ENCODE peak calls at places on chromosomes 11 and 22, in ten cellular contexts. G, L, F, Y, O, N, Q, M, S and E are unnamed samples.

GRCh38 chr11:105111145-105111944 is 28.2 kb downstream of the CARD18 start:
- DNase-seq in G (no peak), L (no peak), F (no peak), Y (no peak), O (no peak), N (no peak), Q (no peak), M (no peak), S (no peak), E (no peak)

GRCh38 chr11:15901046-15901445 is 455.3 kb downstream of the SOX6 start:
- DNase-seq in G (no peak), L (no peak), F (no peak), Y (no peak), O (no peak), N (no peak), Q (no peak), M (no peak), S (no peak), E (no peak)

GRCh38 chr22:38696606-38697005 is 4.1 kb downstream of the JOSD1 start:
- DNase-seq in G (peak), L (peak), F (no peak), Y (peak), O (no peak), N (peak), Q (no peak), M (peak), S (peak), E (no peak)

GRCh38 chr11:86386791-86387190 is 12.1 kb downstream of the CCDC81 start:
- DNase-seq in G (no peak), L (no peak), F (no peak), Y (no peak), O (no peak), N (no peak), Q (no peak), M (no peak), S (no peak), E (no peak)

GRCh38 chr11:77081381-77081851 is 14.6 kb downstream of the CAPN5 start:
- DNase-seq in G (no peak), L (no peak), F (no peak), Y (no peak), O (no peak), N (no peak), Q (no peak), M (no peak), S (no peak), E (no peak)

GRCh38 chr11:119518746-119519382 is 95.9 kb upstream of the THY1 start:
- DNase-seq in G (peak), L (peak), F (no peak), Y (no peak), O (no peak), N (peak), Q (no peak), M (no peak), S (peak), E (no peak)

GRCh38 chr22:47786650-47787290 is 1024.3 kb downstream of the TBC1D22A start:
- DNase-seq in G (no peak), L (no peak), F (peak), Y (no peak), O (no peak), N (no peak), Q (no peak), M (peak), S (no peak), E (no peak)

GRCh38 chr11:94525933-94526332 is 13.7 kb downstream of the C11orf97 start:
- DNase-seq in G (peak), L (peak), F (no peak), Y (no peak), O (no peak), N (peak), Q (no peak), M (peak), S (peak), E (no peak)

GRCh38 chr11:44950036-44950624 is 553 bp downstream of the TP53I11 start:
- DNase-seq in G (peak), L (peak), F (peak), Y (peak), O (no peak), N (peak), Q (no peak), M (peak), S (no peak), E (no peak)

GRCh38 chr11:61541568-61541967 is 33.0 kb downstream of the LRRC10B start:
- DNase-seq in G (peak), L (peak), F (no peak), Y (no peak), O (no peak), N (peak), Q (no peak), M (no peak), S (no peak), E (peak)

GRCh38 chr11:62491571-62492329 is 54.9 kb downstream of the AHNAK start:
- DNase-seq in G (no peak), L (no peak), F (no peak), Y (no peak), O (no peak), N (no peak), Q (no peak), M (no peak), S (no peak), E (no peak)

GRCh38 chr11:27740362-27741024 is 40.2 kb upstream of the BDNF start:
- DNase-seq in G (peak), L (no peak), F (no peak), Y (no peak), O (no peak), N (peak), Q (no peak), M (no peak), S (no peak), E (no peak)

GRCh38 chr11:17498058-17498457 is 21.4 kb upstream of the ABCC8 start:
- DNase-seq in G (no peak), L (no peak), F (no peak), Y (no peak), O (peak), N (no peak), Q (no peak), M (no peak), S (no peak), E (no peak)

GRCh38 chr11:4607111-4607510 is 920 bp downstream of the TRIM68 start:
- DNase-seq in G (peak), L (peak), F (no peak), Y (no peak), O (no peak), N (peak), Q (no peak), M (no peak), S (no peak), E (no peak)

GRCh38 chr11:72758304-72758689 is 6.1 kb upstream of the ARAP1 start:
- DNase-seq in G (peak), L (no peak), F (no peak), Y (no peak), O (no peak), N (peak), Q (no peak), M (no peak), S (peak), E (no peak)

GRCh38 chr11:90737328-90738050 is 514.6 kb upstream of the CHORDC1 start:
- DNase-seq in G (no peak), L (no peak), F (no peak), Y (no peak), O (no peak), N (no peak), Q (no peak), M (no peak), S (no peak), E (no peak)

GRCh38 chr11:119810478-119811232 is 81.7 kb upstream of the NECTIN1 start:
- DNase-seq in G (peak), L (no peak), F (no peak), Y (no peak), O (no peak), N (no peak), Q (no peak), M (no peak), S (peak), E (no peak)

GRCh38 chr11:62054484-62055121 is 69.2 kb upstream of the INCENP start:
- DNase-seq in G (peak), L (peak), F (no peak), Y (peak), O (peak), N (peak), Q (no peak), M (no peak), S (peak), E (no peak)

GRCh38 chr11:86418929-86419328 is 44.2 kb downstream of the CCDC81 start:
- DNase-seq in G (peak), L (peak), F (no peak), Y (no peak), O (no peak), N (peak), Q (no peak), M (no peak), S (peak), E (no peak)

GRCh38 chr11:1122356-1123002 is 35.3 kb upstream of the MUC5AC start:
- DNase-seq in G (no peak), L (no peak), F (no peak), Y (peak), O (no peak), N (no peak), Q (no peak), M (peak), S (no peak), E (no peak)

GRCh38 chr11:57940044-57940781 is 83.5 kb upstream of the OR9Q1 start:
- DNase-seq in G (peak), L (no peak), F (no peak), Y (no peak), O (no peak), N (no peak), Q (no peak), M (no peak), S (no peak), E (no peak)

GRCh38 chr11:43124272-43124920 is 187.4 kb upstream of the API5 start:
- DNase-seq in G (no peak), L (no peak), F (no peak), Y (no peak), O (no peak), N (no peak), Q (no peak), M (no peak), S (no peak), E (no peak)

GRCh38 chr22:21587803-21588611 is 20.5 kb downstream of the UBE2L3 start:
- DNase-seq in G (no peak), L (no peak), F (peak), Y (peak), O (no peak), N (peak), Q (no peak), M (no peak), S (no peak), E (no peak)

GRCh38 chr11:94649925-94650623 is 82.9 kb downstream of the PIWIL4 start:
- DNase-seq in G (peak), L (peak), F (no peak), Y (no peak), O (no peak), N (no peak), Q (no peak), M (no peak), S (no peak), E (no peak)

GRCh38 chr11:65542738-65543390 is 15.3 kb downstream of the LTBP3 start:
- DNase-seq in G (no peak), L (no peak), F (no peak), Y (no peak), O (no peak), N (no peak), Q (no peak), M (no peak), S (no peak), E (no peak)

GRCh38 chr22:16969508-16970327 is 38.3 kb downstream of the GAB4 start:
- DNase-seq in G (no peak), L (no peak), F (no peak), Y (no peak), O (no peak), N (no peak), Q (no peak), M (peak), S (no peak), E (no peak)

GRCh38 chr11:117281159-117281558 is 10.0 kb upstream of the BACE1-AS start:
- DNase-seq in G (peak), L (peak), F (no peak), Y (no peak), O (no peak), N (peak), Q (no peak), M (peak), S (peak), E (no peak)

GRCh38 chr11:62142043-62142375 is 18.2 kb downstream of the INCENP start:
- DNase-seq in G (no peak), L (no peak), F (no peak), Y (no peak), O (no peak), N (no peak), Q (no peak), M (peak), S (no peak), E (no peak)

GRCh38 chr22:37235897-37236607 is 8.0 kb downstream of the RAC2 start:
- DNase-seq in G (no peak), L (no peak), F (peak), Y (no peak), O (no peak), N (no peak), Q (no peak), M (no peak), S (no peak), E (no peak)

GRCh38 chr11:95084509-95084908 is 5.1 kb upstream of the ENDOD1 start:
- DNase-seq in G (peak), L (peak), F (no peak), Y (peak), O (no peak), N (no peak), Q (no peak), M (no peak), S (peak), E (no peak)

GRCh38 chr11:11985016-11985715 is 23.3 kb downstream of the DKK3 start:
- DNase-seq in G (peak), L (no peak), F (no peak), Y (no peak), O (no peak), N (peak), Q (no peak), M (no peak), S (peak), E (no peak)

GRCh38 chr22:46292173-46292572 is 4.5 kb upstream of the GTSE1 start:
- DNase-seq in G (no peak), L (no peak), F (no peak), Y (no peak), O (no peak), N (no peak), Q (no peak), M (no peak), S (no peak), E (no peak)

GRCh38 chr11:64559351-64560138 is 31.5 kb upstream of the SLC22A12 start:
- DNase-seq in G (no peak), L (no peak), F (no peak), Y (no peak), O (no peak), N (no peak), Q (no peak), M (no peak), S (no peak), E (no peak)